ENCODE peak calls at places on chromosomes 13 and 19, in four cellular contexts. One of them, this sample, is unnamed.

GRCh38 chr13:52118095-52118494 is 10.8 kb downstream of the NEK5 start:
- DNase-seq in astrocyte of the spinal cord: no peak
- DNase-seq in AG10803: no peak
- DNase-seq in left lobe of liver: no peak
- DNase-seq in this sample: no peak

GRCh38 chr13:20387441-20387971 is 138.2 kb downstream of the CRYL1 start:
- DNase-seq in astrocyte of the spinal cord: peak; percentile 22
- DNase-seq in AG10803: no peak
- DNase-seq in left lobe of liver: no peak
- DNase-seq in this sample: no peak

GRCh38 chr13:99977334-99977911 is 4.2 kb upstream of the ZIC2 start:
- DNase-seq in astrocyte of the spinal cord: no peak
- DNase-seq in AG10803: no peak
- DNase-seq in left lobe of liver: no peak
- DNase-seq in this sample: no peak

GRCh38 chr13:101919541-101920306 is 467.2 kb downstream of the ITGBL1 start:
- DNase-seq in astrocyte of the spinal cord: peak; percentile 60
- DNase-seq in AG10803: peak; percentile 16
- DNase-seq in left lobe of liver: no peak
- DNase-seq in this sample: no peak

GRCh38 chr19:58021541-58022282 is 12.1 kb upstream of the ZSCAN1 start:
- DNase-seq in astrocyte of the spinal cord: peak; percentile 17
- DNase-seq in AG10803: peak; percentile 38
- DNase-seq in left lobe of liver: no peak
- DNase-seq in this sample: no peak

GRCh38 chr13:28478127-28478526 is 16.8 kb downstream of the FLT1 start:
- DNase-seq in astrocyte of the spinal cord: peak; percentile 16
- DNase-seq in AG10803: peak; percentile 57
- DNase-seq in left lobe of liver: no peak
- DNase-seq in this sample: peak; percentile 25

GRCh38 chr19:54654447-54655321 is 8.1 kb upstream of the LILRB4 start:
- DNase-seq in astrocyte of the spinal cord: no peak
- DNase-seq in AG10803: no peak
- DNase-seq in left lobe of liver: no peak
- DNase-seq in this sample: no peak

GRCh38 chr13:98674968-98675528 is 77.4 kb downstream of the SLC15A1 start:
- DNase-seq in astrocyte of the spinal cord: no peak
- DNase-seq in AG10803: no peak
- DNase-seq in left lobe of liver: peak; percentile 44
- DNase-seq in this sample: no peak

GRCh38 chr13:91576590-91576989 is 178.2 kb downstream of the GPC5 start:
- DNase-seq in astrocyte of the spinal cord: no peak
- DNase-seq in AG10803: no peak
- DNase-seq in left lobe of liver: no peak
- DNase-seq in this sample: no peak

GRCh38 chr13:44573071-44573470 is 3.1 kb downstream of the TSC22D1 start:
- DNase-seq in astrocyte of the spinal cord: no peak
- DNase-seq in AG10803: no peak
- DNase-seq in left lobe of liver: no peak
- DNase-seq in this sample: no peak

GRCh38 chr13:87123987-87124784 is 547.0 kb upstream of the SLITRK5 start:
- DNase-seq in astrocyte of the spinal cord: peak; percentile 99
- DNase-seq in AG10803: peak; percentile 98
- DNase-seq in left lobe of liver: no peak
- DNase-seq in this sample: peak; percentile 87

GRCh38 chr13:99027260-99027659 is 49.4 kb upstream of the DOCK9 start:
- DNase-seq in astrocyte of the spinal cord: peak; percentile 31
- DNase-seq in AG10803: no peak
- DNase-seq in left lobe of liver: no peak
- DNase-seq in this sample: no peak

GRCh38 chr13:98155475-98156111 is 12.7 kb downstream of the FARP1 start:
- DNase-seq in astrocyte of the spinal cord: peak; percentile 67
- DNase-seq in AG10803: peak; percentile 61
- DNase-seq in left lobe of liver: no peak
- DNase-seq in this sample: no peak

GRCh38 chr13:30918662-30919405 is 12.8 kb downstream of the MEDAG start:
- DNase-seq in astrocyte of the spinal cord: no peak
- DNase-seq in AG10803: peak; percentile 60
- DNase-seq in left lobe of liver: no peak
- DNase-seq in this sample: no peak

GRCh38 chr19:33719366-33720154 is 77.1 kb upstream of the KCTD15 start:
- DNase-seq in astrocyte of the spinal cord: no peak
- DNase-seq in AG10803: no peak
- DNase-seq in left lobe of liver: no peak
- DNase-seq in this sample: no peak

GRCh38 chr19:17323274-17323972 is 11.2 kb downstream of the ANO8 start:
- DNase-seq in astrocyte of the spinal cord: no peak
- DNase-seq in AG10803: no peak
- DNase-seq in left lobe of liver: no peak
- DNase-seq in this sample: no peak

GRCh38 chr13:113291997-113292862 is 4.8 kb upstream of the LAMP1 start:
- DNase-seq in astrocyte of the spinal cord: peak; percentile 6
- DNase-seq in AG10803: peak; percentile 25
- DNase-seq in left lobe of liver: no peak
- DNase-seq in this sample: no peak

GRCh38 chr19:36638862-36639510 is 27.7 kb downstream of the ZNF461 start:
- DNase-seq in astrocyte of the spinal cord: peak; percentile 10
- DNase-seq in AG10803: no peak
- DNase-seq in left lobe of liver: no peak
- DNase-seq in this sample: no peak

GRCh38 chr19:45863335-45863839 is 440 bp upstream of the SYMPK start:
- DNase-seq in astrocyte of the spinal cord: no peak
- DNase-seq in AG10803: no peak
- DNase-seq in left lobe of liver: no peak
- DNase-seq in this sample: no peak

GRCh38 chr13:108218044-108218974 is at the start of gene ABHD13:
- DNase-seq in astrocyte of the spinal cord: peak; percentile 94
- DNase-seq in AG10803: peak; percentile 88
- DNase-seq in left lobe of liver: peak; percentile 96
- DNase-seq in this sample: peak; percentile 48

GRCh38 chr13:50518791-50519201 is 324.7 kb downstream of the DLEU7 start:
- DNase-seq in astrocyte of the spinal cord: peak; percentile 20
- DNase-seq in AG10803: no peak
- DNase-seq in left lobe of liver: peak; percentile 79
- DNase-seq in this sample: no peak

GRCh38 chr19:52296400-52296772 is 583 bp upstream of the ZNF480 start:
- DNase-seq in astrocyte of the spinal cord: no peak
- DNase-seq in AG10803: no peak
- DNase-seq in left lobe of liver: no peak
- DNase-seq in this sample: no peak

GRCh38 chr19:4185413-4186086 is 3.1 kb downstream of the ANKRD24 start:
- DNase-seq in astrocyte of the spinal cord: no peak
- DNase-seq in AG10803: no peak
- DNase-seq in left lobe of liver: no peak
- DNase-seq in this sample: no peak

GRCh38 chr19:8654591-8655339 is 24.3 kb downstream of the NFILZ start:
- DNase-seq in astrocyte of the spinal cord: peak; percentile 35
- DNase-seq in AG10803: peak; percentile 23
- DNase-seq in left lobe of liver: no peak
- DNase-seq in this sample: no peak

GRCh38 chr19:3604987-3605343 is 1.7 kb downstream of the TBXA2R start:
- DNase-seq in astrocyte of the spinal cord: no peak
- DNase-seq in AG10803: no peak
- DNase-seq in left lobe of liver: no peak
- DNase-seq in this sample: no peak

GRCh38 chr19:16249826-16250434 is 52.2 kb downstream of the AP1M1 start:
- DNase-seq in astrocyte of the spinal cord: peak; percentile 15
- DNase-seq in AG10803: peak; percentile 81
- DNase-seq in left lobe of liver: no peak
- DNase-seq in this sample: peak; percentile 2

GRCh38 chr13:113086031-113086750 is 19.4 kb upstream of the F7 start:
- DNase-seq in astrocyte of the spinal cord: no peak
- DNase-seq in AG10803: no peak
- DNase-seq in left lobe of liver: no peak
- DNase-seq in this sample: no peak

GRCh38 chr19:17379221-17379631 is 2.1 kb upstream of the PLVAP start:
- DNase-seq in astrocyte of the spinal cord: no peak
- DNase-seq in AG10803: no peak
- DNase-seq in left lobe of liver: no peak
- DNase-seq in this sample: no peak

This sample was measured in HS-5.